ENCODE peak calls at places on chromosomes 13 and 19, in ten cellular contexts. G is G401, M is fibroblast of the conjunctiva, H is non-pigmented ciliary epithelial cell, E is NCI-H1105, A is frontal cortex, B is right atrium auricular region, X is HT-29, L is posterior cingulate gyrus, V is HTR-8/SVneo. R is an unnamed sample.

GRCh38 chr13:48902421-48902820 is 73.3 kb upstream of the FNDC3A start:
- DNase-seq in G (no peak), M (peak; percentile 69), H (no peak), E (no peak), A (no peak), B (no peak), X (no peak), L (no peak), V (no peak), R (no peak)

GRCh38 chr19:46390121-46390858 is 23.1 kb downstream of the CCDC8 start:
- DNase-seq in G (no peak), M (no peak), H (no peak), E (no peak), A (no peak), B (no peak), X (no peak), L (peak; percentile 78), V (no peak), R (no peak)

GRCh38 chr19:17052439-17052838 is 22.8 kb downstream of the HAUS8 start:
- DNase-seq in G (peak; percentile 65), M (no peak), H (no peak), E (no peak), A (peak; percentile 62), B (no peak), X (peak; percentile 50), L (no peak), V (peak; percentile 35), R (no peak)

GRCh38 chr19:4326837-4327251 is 11.8 kb downstream of the STAP2 start:
- DNase-seq in G (no peak), M (no peak), H (no peak), E (no peak), A (no peak), B (no peak), X (no peak), L (peak; percentile 42), V (no peak), R (no peak)

GRCh38 chr19:48630289-48631036 is 6.7 kb downstream of the DBP start:
- DNase-seq in G (peak; percentile 68), M (no peak), H (no peak), E (peak; percentile 37), A (no peak), B (peak; percentile 87), X (peak; percentile 90), L (no peak), V (no peak), R (no peak)

GRCh38 chr19:51904331-51905165 is at the start of gene ZNF649:
- DNase-seq in G (peak; percentile 89), M (peak; percentile 65), H (peak; percentile 44), E (peak; percentile 88), A (peak; percentile 73), B (peak; percentile 83), X (peak; percentile 57), L (peak; percentile 97), V (peak; percentile 79), R (peak; percentile 92)

GRCh38 chr19:27846944-27847343 is 1366.0 kb downstream of the UQCRFS1 start:
- DNase-seq in G (no peak), M (no peak), H (no peak), E (no peak), A (no peak), B (no peak), X (no peak), L (no peak), V (no peak), R (no peak)

GRCh38 chr19:2064788-2065524 is 13.9 kb upstream of the MKNK2 start:
- DNase-seq in G (peak; percentile 97), M (no peak), H (no peak), E (no peak), A (no peak), B (peak; percentile 84), X (no peak), L (peak; percentile 92), V (no peak), R (no peak)

GRCh38 chr13:34437873-34438272 is 504.2 kb upstream of the NBEA start:
- DNase-seq in G (no peak), M (no peak), H (no peak), E (no peak), A (no peak), B (no peak), X (no peak), L (no peak), V (no peak), R (no peak)

GRCh38 chr19:40247178-40247577 is 20.7 kb upstream of the CCNP start:
- DNase-seq in G (peak; percentile 27), M (no peak), H (no peak), E (no peak), A (no peak), B (no peak), X (no peak), L (no peak), V (no peak), R (no peak)

GRCh38 chr13:99264053-99264452 is 5.9 kb upstream of the GPR18 start:
- DNase-seq in G (no peak), M (no peak), H (no peak), E (no peak), A (no peak), B (no peak), X (no peak), L (no peak), V (no peak), R (no peak)

GRCh38 chr19:1122972-1123363 is 19.2 kb downstream of the GPX4 start:
- DNase-seq in G (no peak), M (peak; percentile 64), H (no peak), E (no peak), A (peak; percentile 72), B (no peak), X (peak; percentile 73), L (no peak), V (peak; percentile 67), R (no peak)

GRCh38 chr13:43072394-43072793 is 49.0 kb downstream of the DNAJC15 start:
- DNase-seq in G (no peak), M (peak; percentile 13), H (no peak), E (no peak), A (no peak), B (no peak), X (no peak), L (no peak), V (no peak), R (no peak)

GRCh38 chr19:38698225-38699026 is 45.8 kb downstream of the CAPN12 start:
- DNase-seq in G (no peak), M (no peak), H (no peak), E (no peak), A (no peak), B (no peak), X (no peak), L (no peak), V (no peak), R (no peak)

GRCh38 chr13:99464441-99464949 is 36.8 kb upstream of the TM9SF2 start:
- DNase-seq in G (no peak), M (peak; percentile 53), H (no peak), E (no peak), A (no peak), B (no peak), X (no peak), L (no peak), V (no peak), R (no peak)

GRCh38 chr19:41871573-41872383 is 5.3 kb upstream of the CD79A start:
- DNase-seq in G (peak; percentile 37), M (no peak), H (no peak), E (no peak), A (no peak), B (no peak), X (peak; percentile 35), L (peak; percentile 72), V (no peak), R (no peak)

GRCh38 chr13:71870036-71870435 is 3.0 kb upstream of the DACH1 start:
- DNase-seq in G (no peak), M (no peak), H (no peak), E (no peak), A (no peak), B (no peak), X (no peak), L (no peak), V (no peak), R (no peak)

GRCh38 chr13:113616991-113617749 is 32.6 kb downstream of the TFDP1 start:
- DNase-seq in G (peak; percentile 82), M (no peak), H (peak; percentile 63), E (no peak), A (no peak), B (no peak), X (no peak), L (peak; percentile 79), V (peak; percentile 33), R (no peak)

GRCh38 chr19:28943651-28944050 is 269.3 kb downstream of the UQCRFS1 start:
- DNase-seq in G (no peak), M (no peak), H (no peak), E (no peak), A (no peak), B (no peak), X (peak; percentile 22), L (no peak), V (no peak), R (no peak)

GRCh38 chr19:29505034-29505824 is 20.6 kb upstream of the VSTM2B start:
- DNase-seq in G (no peak), M (no peak), H (no peak), E (no peak), A (peak; percentile 70), B (no peak), X (no peak), L (peak; percentile 92), V (no peak), R (no peak)

GRCh38 chr19:38195237-38195636 is 28.8 kb downstream of the DPF1 start:
- DNase-seq in G (no peak), M (no peak), H (no peak), E (no peak), A (no peak), B (no peak), X (no peak), L (no peak), V (no peak), R (no peak)

GRCh38 chr13:52783943-52784342 is 44.3 kb upstream of the CNMD start:
- DNase-seq in G (no peak), M (no peak), H (no peak), E (no peak), A (no peak), B (no peak), X (no peak), L (no peak), V (no peak), R (no peak)

GRCh38 chr13:36981156-36981743 is 17.9 kb downstream of the ALG5 start:
- DNase-seq in G (peak; percentile 53), M (peak; percentile 56), H (no peak), E (peak; percentile 15), A (peak; percentile 39), B (no peak), X (peak; percentile 61), L (no peak), V (peak; percentile 35), R (no peak)

GRCh38 chr13:107545946-107546502 is 669.3 kb downstream of the LIG4 start:
- DNase-seq in G (no peak), M (no peak), H (no peak), E (peak; percentile 21), A (no peak), B (no peak), X (no peak), L (no peak), V (no peak), R (no peak)

GRCh38 chr19:29677001-29677781 is 11.9 kb downstream of the PLEKHF1 start:
- DNase-seq in G (no peak), M (no peak), H (no peak), E (no peak), A (no peak), B (no peak), X (no peak), L (peak; percentile 75), V (no peak), R (no peak)

GRCh38 chr19:51799311-51799997 is 4.5 kb downstream of the FPR3 start:
- DNase-seq in G (peak; percentile 7), M (peak; percentile 90), H (peak; percentile 97), E (no peak), A (peak; percentile 59), B (peak; percentile 96), X (peak; percentile 67), L (peak; percentile 89), V (peak; percentile 86), R (peak; percentile 96)

GRCh38 chr19:19461671-19462622 is 53.4 kb downstream of the TSSK6 start:
- DNase-seq in G (peak; percentile 88), M (peak; percentile 27), H (no peak), E (peak; percentile 86), A (peak; percentile 53), B (peak; percentile 63), X (peak; percentile 53), L (peak; percentile 75), V (no peak), R (no peak)

GRCh38 chr19:23706657-23707056 is 19.6 kb upstream of the ZNF675 start:
- DNase-seq in G (no peak), M (no peak), H (no peak), E (no peak), A (no peak), B (no peak), X (no peak), L (no peak), V (no peak), R (no peak)

R was measured in esophagus muscularis mucosa.